ENCODE peak calls at places on chromosome X, in seven cellular contexts. I, C, D, Y, H, L and J are unnamed samples.

GRCh38 chrX:97328853-97329252 is 445.1 kb downstream of the RPA4 start:
- DNase-seq in H (no peak), C (no peak), Y (peak), L (no peak), D (no peak), I (no peak), J (no peak)

GRCh38 chrX:122739770-122740169 is 444.3 kb upstream of the GRIA3 start:
- DNase-seq in I (no peak), C (no peak), H (no peak), D (peak), L (no peak), Y (peak), J (no peak)

GRCh38 chrX:133838761-133839676 is 146.4 kb downstream of the GPC3 start:
- DNase-seq in H (no peak), D (peak), L (peak), I (no peak), Y (peak), C (no peak), J (no peak)

GRCh38 chrX:100819534-100819836 is 706 bp upstream of the CSTF2 start:
- DNase-seq in Y (no peak), H (no peak), L (no peak), D (no peak), I (no peak), C (no peak), J (no peak)

GRCh38 chrX:70033348-70033747 is 16.4 kb downstream of the AWAT2 start:
- DNase-seq in L (peak), H (peak), I (no peak), C (no peak), Y (peak), D (peak), J (no peak)

GRCh38 chrX:139429913-139430312 is 100.6 kb upstream of the F9 start:
- DNase-seq in L (no peak), D (no peak), H (no peak), I (no peak), C (no peak), Y (peak), J (no peak)

GRCh38 chrX:8364369-8365141 is 100.1 kb upstream of the VCX3B start:
- DNase-seq in I (no peak), H (peak), D (peak), L (peak), Y (peak), C (no peak), J (no peak)

GRCh38 chrX:110089656-110090404 is 86.9 kb downstream of the TMEM164 start:
- DNase-seq in H (peak), I (no peak), C (no peak), L (no peak), D (peak), Y (no peak), J (no peak)

GRCh38 chrX:38225093-38225492 is 4.4 kb upstream of the SRPX start:
- DNase-seq in Y (peak), D (no peak), L (no peak), I (no peak), C (no peak), H (no peak), J (no peak)

GRCh38 chrX:129786210-129786651 is 6.5 kb downstream of the SASH3 start:
- DNase-seq in H (no peak), C (no peak), D (no peak), I (no peak), L (peak), Y (no peak), J (no peak)

GRCh38 chrX:101774340-101774739 is 114.7 kb upstream of the ARMCX2 start:
- DNase-seq in Y (no peak), I (no peak), H (no peak), L (no peak), D (no peak), C (no peak), J (no peak)

GRCh38 chrX:109793191-109793590 is 60.1 kb upstream of the ACSL4 start:
- DNase-seq in Y (no peak), I (no peak), L (no peak), C (no peak), H (no peak), D (peak), J (no peak)

GRCh38 chrX:116726806-116727205 is 264.0 kb upstream of the CT83 start:
- DNase-seq in Y (no peak), L (no peak), C (no peak), D (no peak), I (no peak), H (no peak), J (no peak)

GRCh38 chrX:42462917-42463316 is 315.0 kb downstream of the PPP1R2C start:
- DNase-seq in L (no peak), C (no peak), D (no peak), Y (no peak), I (no peak), H (no peak), J (no peak)

DNA sequence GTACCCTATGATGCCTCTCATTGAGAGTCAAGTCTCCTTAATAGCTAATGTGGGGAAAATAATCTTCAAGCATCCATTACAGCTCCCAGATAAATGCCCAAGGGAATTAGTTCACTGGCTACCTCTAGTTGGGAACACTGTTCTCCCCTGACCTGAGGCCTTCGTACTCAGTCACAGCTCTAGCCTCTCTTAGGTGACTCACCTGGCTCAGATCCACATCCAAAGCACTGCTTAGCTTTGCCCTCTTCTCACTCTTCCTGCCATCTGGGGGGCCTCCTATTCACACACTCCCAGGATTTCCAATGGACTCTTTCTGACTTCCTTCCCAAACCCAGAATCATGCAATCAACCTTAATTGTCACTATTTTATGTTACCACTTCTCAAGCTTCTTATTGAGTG is 311.3 kb downstream of the PPP1R2C start:
- DNase-seq in I (no peak), H (no peak), D (no peak), Y (no peak), L (no peak), C (no peak), J (no peak)
- H3K4me3 ChIP-seq in I (no peak), H (no peak), D (no peak), Y (no peak), L (no peak), C (no peak), J (no peak)

DNA sequence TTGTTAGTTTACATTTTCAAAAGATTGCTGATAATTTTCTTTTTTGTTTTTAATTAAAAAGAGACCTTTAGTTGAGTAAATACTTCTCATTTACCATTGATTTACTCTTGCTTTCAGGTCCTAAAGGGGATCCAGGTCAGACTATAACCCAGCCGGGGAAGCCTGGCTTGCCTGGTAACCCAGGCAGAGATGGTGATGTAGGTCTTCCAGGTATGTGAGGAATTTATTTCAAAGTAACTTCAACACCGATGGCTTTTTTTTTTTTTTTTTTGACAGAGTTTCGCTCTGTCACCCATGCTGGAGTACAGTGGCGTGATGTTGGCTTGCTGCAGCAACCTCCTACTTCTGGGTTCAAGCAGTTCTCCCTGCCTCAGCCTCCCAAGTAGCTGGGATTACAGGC is 135.1 kb downstream of the IRS4 start:
- DNase-seq in Y (no peak), L (no peak), C (no peak), I (no peak), D (no peak), H (no peak), J (no peak)
- H3K4me3 ChIP-seq in Y (no peak), L (no peak), C (no peak), I (no peak), D (no peak), H (no peak), J (no peak)

GRCh38 chrX:137567474-137568232 is 1.7 kb downstream of the ZIC3 start:
- DNase-seq in C (no peak), D (no peak), Y (no peak), L (no peak), I (no peak), H (no peak), J (no peak)

GRCh38 chrX:137565921-137566745 is at the start of gene ZIC3:
- DNase-seq in L (no peak), I (no peak), Y (no peak), C (no peak), H (peak), D (peak), J (no peak)

GRCh38 chrX:137563681-137564651 is 2.0 kb upstream of the ZIC3 start:
- DNase-seq in C (no peak), H (no peak), I (no peak), D (no peak), L (no peak), Y (no peak), J (no peak)

GRCh38 chrX:137566746-137567473 is 983 bp downstream of the ZIC3 start:
- DNase-seq in C (no peak), D (no peak), L (no peak), I (no peak), Y (no peak), H (no peak), J (no peak)

DNA sequence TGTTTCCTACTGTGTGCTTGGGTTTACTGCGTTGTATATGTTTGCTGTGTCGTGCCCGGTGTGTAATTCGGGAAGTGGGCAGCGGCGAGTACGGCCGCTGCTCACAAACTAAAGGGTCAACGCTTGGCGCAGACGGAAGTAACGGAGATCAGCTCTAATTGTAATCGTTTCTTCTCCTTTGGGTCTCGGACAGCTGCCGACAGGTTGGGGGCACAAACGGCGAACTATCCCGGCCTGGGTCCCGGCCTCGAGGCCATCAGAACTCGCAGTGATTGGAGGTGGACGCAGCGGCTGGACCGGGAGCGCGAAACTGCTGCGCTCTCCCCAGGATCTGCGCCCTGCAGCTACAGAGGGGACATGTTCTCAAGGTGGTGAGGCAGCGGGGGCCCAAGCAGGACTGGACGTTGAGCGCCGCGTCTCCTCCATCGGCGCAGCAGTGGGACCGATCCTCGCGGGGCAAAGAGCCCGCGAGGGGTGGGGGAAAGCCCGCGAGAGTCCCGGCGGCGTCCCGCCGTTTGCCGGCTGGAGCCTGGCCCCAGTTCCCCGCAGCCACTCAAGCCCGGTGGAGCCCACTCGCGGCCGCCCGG is 516 bp upstream of the ZIC3 start:
- DNase-seq in I (no peak), H (no peak), C (no peak), D (no peak), Y (no peak), L (no peak), J (no peak)
- H3K4me3 ChIP-seq in I (peak), H (peak), C (no peak), D (peak), Y (no peak), L (no peak), J (peak)

DNA sequence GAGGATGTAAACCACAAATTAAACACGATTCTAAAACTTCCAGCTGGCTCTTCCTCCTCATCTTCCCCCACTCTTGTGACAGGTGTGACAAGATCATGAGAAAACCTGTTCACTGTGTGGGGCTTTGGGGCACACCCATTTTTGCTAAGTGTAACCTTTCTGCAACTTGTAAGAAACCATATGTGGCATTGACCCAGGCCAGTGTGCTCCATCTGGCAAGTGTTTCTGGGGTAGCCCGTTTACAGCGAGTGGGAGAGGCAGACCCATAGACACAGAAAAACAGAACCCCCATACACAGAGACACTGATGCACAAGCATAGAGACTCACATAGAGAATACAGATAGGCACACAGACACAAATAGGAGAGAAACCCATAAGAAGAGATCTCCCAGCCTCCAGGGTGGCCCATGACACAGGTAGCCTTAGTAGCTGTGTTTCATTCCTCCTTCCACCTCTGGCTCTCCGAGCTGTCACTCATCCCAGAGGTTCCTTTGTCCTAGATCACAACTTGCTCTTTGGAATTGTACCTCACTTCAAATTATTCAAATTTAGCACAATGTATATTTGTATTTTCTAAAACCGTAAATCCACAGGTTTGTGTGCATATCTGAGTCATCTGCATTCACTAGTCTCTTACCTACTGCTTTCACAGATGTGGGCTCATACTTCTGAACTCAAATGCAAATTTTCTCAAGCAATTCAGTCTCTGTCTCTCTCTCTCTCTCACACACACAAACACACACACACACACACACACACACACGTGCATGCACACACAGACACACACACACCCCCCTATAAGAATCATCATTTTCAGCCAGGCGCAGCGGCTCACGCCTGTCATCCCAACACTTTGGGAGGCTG is 114.4 kb downstream of the SH3KBP1 start:
- DNase-seq in C (no peak), L (peak), D (no peak), H (no peak), I (no peak), Y (no peak), J (no peak)
- H3K4me3 ChIP-seq in C (no peak), L (peak), D (no peak), H (no peak), I (no peak), Y (no peak), J (no peak)

GRCh38 chrX:36963852-36964251 is 44.3 kb upstream of the FAM47C start:
- DNase-seq in H (no peak), D (no peak), C (no peak), L (no peak), Y (no peak), I (no peak), J (no peak)
- H3K4me3 ChIP-seq in H (no peak), D (no peak), C (no peak), L (no peak), Y (no peak), I (no peak), J (no peak)

GRCh38 chrX:24144528-24144927 is 5.0 kb upstream of the ZFX start:
- DNase-seq in L (no peak), D (no peak), C (no peak), Y (no peak), I (no peak), H (no peak), J (no peak)

GRCh38 chrX:24147165-24147564 is 2.4 kb upstream of the ZFX start:
- DNase-seq in D (no peak), H (no peak), I (no peak), C (no peak), Y (no peak), L (no peak), J (no peak)

GRCh38 chrX:24148118-24148517 is 1.4 kb upstream of the ZFX start:
- DNase-seq in Y (no peak), C (no peak), I (no peak), D (no peak), H (no peak), L (peak), J (no peak)

GRCh38 chrX:24145340-24146186 is 4.0 kb upstream of the ZFX start:
- DNase-seq in D (peak), H (no peak), I (no peak), Y (peak), L (no peak), C (no peak), J (no peak)

DNA sequence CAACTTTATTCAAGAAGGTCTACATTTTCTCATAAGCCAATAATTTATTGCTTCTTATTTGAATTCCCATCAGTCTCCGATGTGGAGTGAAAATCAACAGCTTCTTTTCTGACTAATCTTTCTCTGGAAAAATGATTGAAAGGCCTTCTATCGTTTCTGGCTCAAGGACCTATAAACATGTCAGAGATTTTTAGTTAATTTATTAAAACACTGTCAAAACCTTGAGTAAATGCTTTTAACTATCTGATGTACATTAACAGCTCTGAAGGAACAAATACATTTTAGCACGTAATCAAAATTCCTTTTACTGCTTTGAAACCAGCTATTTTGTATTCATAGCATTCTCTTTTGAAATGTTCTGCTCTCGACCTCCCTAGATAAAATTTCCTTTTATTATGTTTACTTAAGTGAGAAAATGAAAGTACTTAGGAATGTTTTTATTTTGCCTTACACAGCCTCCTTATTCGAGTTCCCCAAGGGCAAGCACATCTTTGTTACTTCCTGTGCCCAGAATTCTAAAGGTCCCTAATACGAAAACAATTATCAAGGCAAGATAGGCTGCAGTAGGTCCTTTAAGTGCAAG is 3.2 kb upstream of the ZFX start:
- DNase-seq in I (no peak), Y (peak), H (no peak), C (no peak), D (no peak), L (no peak), J (no peak)
- H3K4me3 ChIP-seq in I (peak), Y (peak), H (peak), C (no peak), D (peak), L (no peak), J (peak)

GRCh38 chrX:40172980-40173661 is 75.4 kb upstream of the BCOR start:
- DNase-seq in C (no peak), D (no peak), I (no peak), Y (no peak), L (peak), H (no peak), J (peak)

GRCh38 chrX:40172169-40172979 is 74.6 kb upstream of the BCOR start:
- DNase-seq in H (peak), L (peak), Y (no peak), I (no peak), C (no peak), D (peak), J (no peak)

GRCh38 chrX:40174594-40175415 is 77.0 kb upstream of the BCOR start:
- DNase-seq in D (peak), C (no peak), Y (peak), H (peak), L (peak), I (no peak), J (no peak)

GRCh38 chrX:40175416-40176255 is 77.9 kb upstream of the BCOR start:
- DNase-seq in H (peak), Y (peak), L (peak), C (peak), I (peak), D (peak), J (peak)

GRCh38 chrX:40173662-40174593 is 76.2 kb upstream of the BCOR start:
- DNase-seq in D (no peak), C (no peak), Y (no peak), H (peak), L (peak), I (peak), J (no peak)
- H3K4me3 ChIP-seq in D (no peak), C (peak), Y (no peak), H (peak), L (peak), I (peak), J (peak)